ENCODE peak calls at places on chromosomes 16 and 17, in six cellular contexts. S is endothelial cell, E is A549, Y is lower leg skin, A is neural progenitor cell, Q is GM20000. W is an unnamed sample.

GRCh38 chr16:15486661-15487060 is 52.3 kb downstream of the BMERB1 start:
- DNase-seq in Q (no peak), A (no peak), Y (no peak), S (no peak), E (no peak), W (no peak)

GRCh38 chr16:11557811-11558210 is 28.9 kb downstream of the LITAF start:
- DNase-seq in A (no peak), Q (no peak), Y (no peak), S (no peak), E (no peak), W (no peak)

GRCh38 chr16:55701442-55702319 is 45.9 kb downstream of the SLC6A2 start:
- DNase-seq in E (peak; percentile 47), S (peak; percentile 45), Q (peak; percentile 59), Y (no peak), A (peak; percentile 70), W (peak; percentile 62)

GRCh38 chr17:75707096-75707720 is 14.1 kb upstream of the ITGB4 start:
- DNase-seq in A (no peak), S (no peak), Q (no peak), Y (no peak), E (peak; percentile 86), W (no peak)

GRCh38 chr16:83744521-83744981 is 63.2 kb upstream of the HSBP1 start:
- DNase-seq in E (no peak), S (no peak), A (no peak), Y (peak; percentile 63), Q (peak; percentile 23), W (peak; percentile 36)

GRCh38 chr16:17590711-17591654 is 120.2 kb upstream of the XYLT1 start:
- DNase-seq in E (no peak), Q (no peak), S (no peak), Y (no peak), A (no peak), W (no peak)

GRCh38 chr17:78940708-78941107 is 15.5 kb upstream of the TIMP2 start:
- DNase-seq in Y (no peak), Q (no peak), E (peak; percentile 46), A (peak; percentile 23), S (no peak), W (no peak)

GRCh38 chr17:75927286-75927922 is 13.4 kb downstream of the FBF1 start:
- DNase-seq in E (peak; percentile 62), S (peak; percentile 52), A (peak; percentile 23), Y (peak; percentile 68), Q (peak; percentile 71), W (peak; percentile 69)

GRCh38 chr16:87132361-87133014 is 184.7 kb downstream of the C16orf95 start:
- DNase-seq in A (peak; percentile 88), Y (peak; percentile 28), E (no peak), Q (no peak), S (no peak), W (no peak)

GRCh38 chr17:31654936-31655335 is 204.1 kb downstream of the COPRS start:
- DNase-seq in Y (peak; percentile 58), A (no peak), S (no peak), Q (no peak), E (no peak), W (no peak)

GRCh38 chr17:76238847-76239537 is 1.3 kb downstream of the RNF157 start:
- DNase-seq in A (no peak), Q (no peak), E (no peak), Y (no peak), S (no peak), W (no peak)

GRCh38 chr16:51967566-51967965 is 579.4 kb downstream of the TOX3 start:
- DNase-seq in Y (no peak), A (no peak), Q (no peak), S (no peak), E (no peak), W (no peak)

GRCh38 chr17:13941781-13942180 is 127.5 kb upstream of the COX10 start:
- DNase-seq in Y (no peak), E (no peak), S (no peak), A (no peak), Q (no peak), W (no peak)

GRCh38 chr17:13943859-13944258 is 125.4 kb upstream of the COX10 start:
- DNase-seq in A (no peak), E (no peak), S (no peak), Q (no peak), Y (no peak), W (no peak)

GRCh38 chr17:13940858-13941665 is 128.2 kb upstream of the COX10 start:
- DNase-seq in Q (no peak), E (peak; percentile 78), Y (no peak), A (no peak), S (no peak), W (no peak)

GRCh38 chr17:13933597-13934276 is 135.6 kb upstream of the COX10 start:
- DNase-seq in E (no peak), S (no peak), Y (no peak), Q (no peak), A (no peak), W (no peak)

DNA sequence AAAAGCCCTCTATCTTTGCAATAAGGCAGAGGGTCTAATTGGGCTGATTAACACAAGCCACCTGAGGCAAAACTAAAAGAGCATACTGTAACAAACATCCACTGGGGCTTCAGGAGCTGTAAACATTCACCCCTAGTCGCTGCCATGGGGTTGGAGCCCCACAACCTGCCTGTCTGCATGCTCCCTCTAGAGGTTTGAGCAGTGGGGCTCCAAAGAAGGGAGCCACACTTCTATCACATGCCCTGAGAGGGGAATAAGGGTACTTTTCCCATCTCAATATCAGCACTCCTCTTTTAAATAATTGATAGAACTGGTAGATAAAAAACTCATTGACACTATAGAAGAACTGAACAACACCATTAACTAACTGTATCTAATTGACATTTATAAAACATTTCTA is 130.1 kb upstream of the COX10 start:
- DNase-seq in E (no peak), Y (no peak), S (no peak), A (no peak), Q (no peak), W (no peak)
- TF ChIP-seq CTCF in E (no peak), Y (no peak), S (no peak), A (no peak), Q (no peak), W (no peak)

DNA sequence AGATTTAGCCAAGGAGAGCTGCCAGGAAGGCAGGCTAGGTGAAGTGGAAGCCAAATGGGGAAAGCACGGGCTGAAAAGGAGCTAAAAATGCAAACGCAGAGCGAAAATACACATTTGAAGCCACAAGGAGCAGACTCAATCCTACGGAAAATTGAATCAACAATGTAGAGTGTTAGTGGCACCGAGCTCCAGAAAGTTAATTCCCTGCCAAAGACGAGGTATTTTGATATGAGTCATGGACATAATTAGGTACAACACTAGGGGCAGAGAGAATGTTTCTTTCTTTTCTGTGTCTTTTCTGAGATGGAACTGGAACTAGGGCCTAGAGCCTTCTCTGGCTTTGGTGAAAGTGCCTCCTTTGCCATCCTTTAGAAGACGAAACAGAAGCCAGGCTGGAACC is 20.7 kb downstream of the GSG1L start:
- DNase-seq in Y (no peak), S (no peak), A (no peak), E (no peak), Q (no peak), W (no peak)
- TF ChIP-seq CTCF in Y (no peak), S (no peak), A (no peak), E (no peak), Q (no peak), W (no peak)

DNA sequence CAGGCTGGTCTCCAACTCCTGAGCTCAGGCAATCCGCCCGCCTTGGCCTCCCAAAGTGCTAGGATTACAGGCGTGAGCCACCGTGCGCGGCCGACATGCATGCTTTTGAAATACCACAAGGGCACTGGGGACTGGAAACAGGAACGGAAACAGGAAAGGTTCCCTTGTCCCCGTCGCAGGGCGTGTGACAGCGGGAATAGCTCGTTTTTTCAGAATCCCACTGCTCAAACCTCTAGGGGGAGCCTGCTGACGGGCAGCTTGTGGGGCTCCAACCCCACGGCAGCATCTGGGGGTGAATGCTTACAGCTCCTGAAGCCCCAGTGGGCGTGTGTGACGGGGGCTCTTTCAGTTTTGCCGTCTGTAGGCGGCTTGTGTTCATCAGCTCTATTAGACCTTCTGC is 18.8 kb upstream of the ASGR2 start:
- DNase-seq in S (peak; percentile 54), A (peak; percentile 79), Y (no peak), Q (no peak), E (peak; percentile 38), W (peak; percentile 55)
- TF ChIP-seq CTCF in S (peak; percentile 46), A (peak; percentile 52), Y (no peak), Q (peak; percentile 28), E (peak; percentile 27), W (peak; percentile 45)

GRCh38 chr17:40499551-40500189 is 1.8 kb downstream of the TNS4 start:
- DNase-seq in E (peak; percentile 88), S (peak; percentile 74), A (peak; percentile 77), Y (peak; percentile 80), Q (no peak), W (no peak)
- TF ChIP-seq CTCF in E (no peak), S (no peak), A (no peak), Y (no peak), Q (no peak), W (no peak)

DNA sequence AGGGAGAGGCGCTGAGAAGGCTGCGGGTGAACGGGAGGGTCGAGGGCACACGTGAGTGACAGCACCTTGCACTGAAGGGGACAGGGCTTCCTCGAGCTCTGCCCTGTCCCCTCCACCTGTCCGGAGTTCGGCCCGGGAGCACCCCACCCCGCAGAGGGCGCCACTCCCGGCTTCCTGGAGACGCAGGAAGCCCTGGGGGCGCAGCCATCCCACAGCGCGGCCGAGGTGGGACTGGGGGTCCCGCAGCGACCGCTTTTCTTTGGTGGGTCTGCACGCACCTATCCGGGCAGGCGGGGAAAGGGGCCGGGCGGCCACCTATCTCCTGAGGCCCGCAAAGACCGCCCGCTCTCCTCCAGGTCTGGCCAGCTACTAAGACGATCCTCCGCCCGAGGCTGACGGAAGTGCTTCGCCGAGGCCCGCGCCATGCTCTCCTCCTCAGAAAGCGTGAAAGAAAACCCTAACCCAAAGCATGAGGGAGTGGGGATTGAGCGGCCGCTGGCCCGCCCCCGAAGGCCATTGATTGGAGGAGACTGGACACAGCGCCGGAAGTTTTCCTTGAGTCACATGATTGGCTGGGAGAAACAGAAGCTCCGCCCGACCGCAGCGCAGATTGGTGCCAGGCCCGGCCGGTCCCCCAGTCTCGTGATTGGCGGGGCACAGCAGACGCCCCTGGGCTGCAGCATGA is 34.4 kb downstream of the DDX19A start:
- DNase-seq in Q (peak; percentile 93), A (peak; percentile 99), E (peak; percentile 97), Y (peak; percentile 98), S (peak; percentile 94), W (peak; percentile 95)
- TF ChIP-seq CTCF in Q (no peak), A (peak; percentile 49), E (peak; percentile 40), Y (no peak), S (no peak), W (peak; percentile 25)

W was measured in GM13976.